ENCODE peak calls at places on chromosomes 4 and X, in four cellular contexts. One of them, this sample, is unnamed. For H3K27me3, the result is how much of the 10 kb centered on the place peaks cover.

GRCh38 chr4:34138385-34138784 is 2105.9 kb downstream of the ARAP2 start:
- DNase-seq in DND-41: no peak
- DNase-seq in stomach: no peak
- DNase-seq in H1: no peak
- DNase-seq in this sample: no peak

GRCh38 chr4:6763330-6763851 is 19.1 kb upstream of the KIAA0232 start:
- DNase-seq in stomach: no peak
- DNase-seq in DND-41: no peak
- DNase-seq in H1: no peak
- DNase-seq in this sample: no peak

GRCh38 chrX:105658136-105658535 is 164.2 kb upstream of the NRK start:
- DNase-seq in H1: no peak
- DNase-seq in DND-41: no peak
- DNase-seq in stomach: no peak
- DNase-seq in this sample: no peak

GRCh38 chr4:127047930-127048329 is 584.8 kb upstream of the INTU start:
- DNase-seq in H1: no peak
- DNase-seq in stomach: no peak
- DNase-seq in DND-41: no peak
- DNase-seq in this sample: no peak

GRCh38 chr4:153176938-153177337 is 27.3 kb upstream of the TRIM2 start:
- DNase-seq in stomach: no peak
- DNase-seq in H1: no peak
- DNase-seq in DND-41: no peak
- DNase-seq in this sample: no peak

GRCh38 chrX:1463581-1464281 is 11.0 kb upstream of the ASMTL start:
- DNase-seq in DND-41: peak
- DNase-seq in H1: peak
- DNase-seq in stomach: no peak
- DNase-seq in this sample: no peak

GRCh38 chrX:43218198-43218597 is 437.9 kb upstream of the MAOA start:
- DNase-seq in stomach: no peak
- DNase-seq in H1: no peak
- DNase-seq in DND-41: no peak
- DNase-seq in this sample: no peak

GRCh38 chrX:119266364-119266995 is 30.4 kb downstream of the PGRMC1 start:
- DNase-seq in H1: no peak
- DNase-seq in stomach: no peak
- DNase-seq in DND-41: peak
- DNase-seq in this sample: no peak

GRCh38 chr4:18366762-18367358 is 345.3 kb upstream of the LCORL start:
- DNase-seq in stomach: no peak
- DNase-seq in DND-41: peak
- DNase-seq in H1: no peak
- DNase-seq in this sample: no peak

GRCh38 chr4:137310593-137311490 is 221.5 kb downstream of the PCDH18 start:
- DNase-seq in DND-41: no peak
- DNase-seq in stomach: no peak
- DNase-seq in H1: no peak
- DNase-seq in this sample: peak

GRCh38 chr4:141169391-141169790 is 36.1 kb upstream of the RNF150 start:
- DNase-seq in H1: no peak
- DNase-seq in stomach: no peak
- DNase-seq in DND-41: no peak
- DNase-seq in this sample: no peak

GRCh38 chrX:261858-262390 is 19.3 kb upstream of the PLCXD1 start:
- DNase-seq in DND-41: no peak
- DNase-seq in stomach: no peak
- DNase-seq in H1: no peak
- DNase-seq in this sample: no peak

GRCh38 chrX:41779058-41779564 is 55.1 kb downstream of the GPR82 start:
- DNase-seq in DND-41: no peak
- DNase-seq in H1: no peak
- DNase-seq in stomach: no peak
- DNase-seq in this sample: peak

GRCh38 chr4:56803473-56803872 is 18.0 kb downstream of the SPINK2 start:
- DNase-seq in DND-41: peak
- DNase-seq in H1: no peak
- DNase-seq in stomach: no peak
- DNase-seq in this sample: no peak

GRCh38 chr4:188781655-188782054 is 642.4 kb downstream of the TRIML1 start:
- DNase-seq in H1: no peak
- DNase-seq in DND-41: no peak
- DNase-seq in stomach: peak
- DNase-seq in this sample: no peak

GRCh38 chrX:41022579-41022978 is 62.7 kb upstream of the USP9X start:
- DNase-seq in stomach: no peak
- DNase-seq in H1: no peak
- DNase-seq in DND-41: no peak
- DNase-seq in this sample: no peak

GRCh38 chr4:169956441-169956840 is 69.8 kb downstream of the MFAP3L start:
- DNase-seq in H1: no peak
- DNase-seq in stomach: no peak
- DNase-seq in DND-41: no peak
- DNase-seq in this sample: no peak

GRCh38 chr4:98289375-98289774 is 28.2 kb downstream of the RAP1GDS1 start:
- DNase-seq in stomach: no peak
- DNase-seq in H1: no peak
- DNase-seq in DND-41: no peak
- DNase-seq in this sample: no peak

GRCh38 chr4:187664011-187664410 is 331.6 kb upstream of the ZFP42 start:
- DNase-seq in DND-41: no peak
- DNase-seq in H1: no peak
- DNase-seq in stomach: no peak
- DNase-seq in this sample: no peak

GRCh38 chr4:88705223-88705622 is 7.6 kb upstream of the NAP1L5 start:
- DNase-seq in H1: no peak
- DNase-seq in DND-41: no peak
- DNase-seq in stomach: no peak
- DNase-seq in this sample: no peak

GRCh38 chrX:155544886-155545285 is 67.9 kb downstream of the TMLHE start:
- DNase-seq in H1: no peak
- DNase-seq in DND-41: no peak
- DNase-seq in stomach: no peak
- DNase-seq in this sample: no peak

GRCh38 chr4:48756689-48757220 is 23.3 kb downstream of the FRYL start:
- DNase-seq in DND-41: no peak
- DNase-seq in stomach: no peak
- DNase-seq in H1: no peak
- DNase-seq in this sample: no peak

DNA sequence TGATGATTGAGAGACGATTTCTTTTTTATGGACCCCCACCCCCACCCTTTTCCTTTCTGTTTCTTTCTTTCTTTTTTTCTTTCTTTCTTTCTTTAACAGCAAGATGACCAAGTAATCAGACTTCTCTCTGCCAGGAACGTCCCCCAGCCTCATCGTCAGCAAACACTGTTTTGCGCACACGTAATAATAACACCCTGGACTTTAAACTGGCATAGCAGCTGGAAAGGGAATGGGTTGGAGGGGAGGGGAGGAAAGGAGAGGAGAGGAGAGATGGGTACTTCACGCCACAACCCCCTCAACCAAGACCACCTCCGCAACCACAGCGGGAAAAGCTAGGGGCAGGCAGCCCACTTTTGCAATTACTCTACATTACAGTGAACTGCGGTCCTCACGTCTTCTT is 1.1 kb downstream of the GABRA2 start:
- DNase-seq in stomach: no peak
- DNase-seq in H1: peak
- DNase-seq in DND-41: no peak
- DNase-seq in this sample: no peak
- H3K4me3 ChIP-seq in stomach: peak
- H3K4me3 ChIP-seq in H1: peak
- H3K4me3 ChIP-seq in DND-41: no peak
- H3K4me3 ChIP-seq in this sample: no peak

GRCh38 chr4:5460106-5460801 is 248.1 kb downstream of the EVC2 start:
- DNase-seq in H1: peak
- DNase-seq in DND-41: peak
- DNase-seq in stomach: no peak
- DNase-seq in this sample: no peak
- TF ChIP-seq CTCF in H1: peak
- TF ChIP-seq CTCF in DND-41: peak
- TF ChIP-seq CTCF in stomach: peak
- TF ChIP-seq CTCF in this sample: peak

GRCh38 chr4:8869879-8870646 is 1.6 kb downstream of the HMX1 start:
- DNase-seq in H1: peak
- DNase-seq in DND-41: no peak
- DNase-seq in stomach: no peak
- DNase-seq in this sample: no peak

GRCh38 chr4:8868321-8869001 is 3.2 kb downstream of the HMX1 start:
- DNase-seq in stomach: no peak
- DNase-seq in DND-41: no peak
- DNase-seq in H1: peak
- DNase-seq in this sample: no peak

GRCh38 chr4:8867624-8868320 is 3.9 kb downstream of the HMX1 start:
- DNase-seq in stomach: no peak
- DNase-seq in DND-41: no peak
- DNase-seq in H1: peak
- DNase-seq in this sample: no peak

GRCh38 chr4:8870647-8871416 is 807 bp downstream of the HMX1 start:
- DNase-seq in H1: peak
- DNase-seq in DND-41: no peak
- DNase-seq in stomach: no peak
- DNase-seq in this sample: no peak

GRCh38 chr4:8869002-8869878 is 2.4 kb downstream of the HMX1 start:
- DNase-seq in DND-41: no peak
- DNase-seq in H1: no peak
- DNase-seq in stomach: no peak
- DNase-seq in this sample: no peak
- H3K27me3 ChIP-seq in DND-41: under half
- H3K27me3 ChIP-seq in H1: half or more
- H3K27me3 ChIP-seq in stomach: half or more
- H3K27me3 ChIP-seq in this sample: half or more

DNA sequence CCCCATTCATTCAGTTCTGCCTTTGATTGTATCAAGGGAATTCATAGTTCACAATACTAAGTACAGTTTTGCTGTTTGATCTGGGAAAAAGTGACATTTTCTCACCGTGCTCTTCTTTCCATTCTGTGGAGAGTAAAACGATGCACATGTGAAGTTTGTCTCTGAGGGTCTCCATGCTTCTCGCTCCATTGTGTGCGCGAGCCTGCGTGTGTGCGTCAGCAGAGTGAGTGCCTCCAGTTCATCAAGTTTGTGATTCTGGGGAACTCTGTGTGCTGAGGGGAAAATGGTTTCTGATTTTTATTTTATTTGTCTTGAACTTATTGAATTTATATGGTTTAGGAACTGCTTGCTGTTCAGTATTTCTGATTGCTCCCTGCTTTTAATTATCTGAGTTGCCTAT is 2.0 kb downstream of the STK26 start:
- DNase-seq in stomach: no peak
- DNase-seq in H1: no peak
- DNase-seq in DND-41: peak
- DNase-seq in this sample: no peak
- H3K4me3 ChIP-seq in stomach: no peak
- H3K4me3 ChIP-seq in H1: peak
- H3K4me3 ChIP-seq in DND-41: peak
- H3K4me3 ChIP-seq in this sample: no peak

DNA sequence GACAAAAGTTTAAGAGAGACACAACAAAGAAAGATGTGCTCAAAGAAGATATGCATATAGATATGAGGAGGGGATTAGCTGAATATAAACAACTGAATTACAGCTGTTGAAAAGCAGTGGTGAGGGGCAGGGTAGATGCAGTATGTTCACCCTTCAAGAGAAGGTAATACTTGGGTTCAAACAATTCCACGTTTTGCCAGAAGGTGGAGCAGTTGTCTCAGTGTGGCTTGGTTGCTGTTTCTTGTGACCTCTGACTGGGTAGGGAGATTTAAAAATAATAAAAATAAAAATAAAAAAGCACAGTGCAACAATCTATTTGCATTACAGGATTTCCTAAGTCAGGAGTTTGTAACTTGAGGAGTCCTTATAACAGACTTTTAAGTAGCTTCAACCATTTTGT is 23.3 kb downstream of the PHOX2B start:
- DNase-seq in H1: peak
- DNase-seq in DND-41: no peak
- DNase-seq in stomach: no peak
- DNase-seq in this sample: no peak
- TF ChIP-seq CTCF in H1: peak
- TF ChIP-seq CTCF in DND-41: peak
- TF ChIP-seq CTCF in stomach: no peak
- TF ChIP-seq CTCF in this sample: peak

DNA sequence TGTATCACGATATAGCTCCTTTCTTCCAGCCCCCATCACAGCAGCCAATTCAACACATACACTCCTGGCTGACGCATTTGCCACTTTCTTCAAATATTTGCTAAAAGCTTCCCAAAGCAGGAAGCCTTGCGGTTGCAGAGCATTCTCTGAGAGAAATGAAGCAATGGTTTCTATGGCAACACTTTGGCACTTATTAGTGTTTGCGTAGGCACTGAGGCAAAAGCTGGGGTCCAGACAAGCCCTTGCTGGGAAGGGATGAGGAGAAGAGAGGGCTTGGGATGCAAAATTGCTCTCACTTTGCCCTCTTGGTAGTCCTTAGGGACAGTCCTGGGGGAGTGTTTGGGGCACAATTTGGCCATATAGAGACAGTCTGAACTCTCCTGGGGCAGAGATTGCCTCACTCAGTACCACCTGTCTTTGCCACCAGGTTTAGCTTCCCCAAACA is 55.0 kb upstream of the PAK3 start:
- DNase-seq in H1: no peak
- DNase-seq in stomach: no peak
- DNase-seq in DND-41: no peak
- DNase-seq in this sample: peak
- H3K27me3 ChIP-seq in H1: under half
- H3K27me3 ChIP-seq in stomach: under half
- H3K27me3 ChIP-seq in DND-41: under half
- H3K27me3 ChIP-seq in this sample: under half

GRCh38 chr4:99458911-99459447 is 23.8 kb upstream of the ADH7 start:
- DNase-seq in DND-41: no peak
- DNase-seq in H1: no peak
- DNase-seq in stomach: no peak
- DNase-seq in this sample: peak
- H3K4me3 ChIP-seq in DND-41: no peak
- H3K4me3 ChIP-seq in H1: no peak
- H3K4me3 ChIP-seq in stomach: no peak
- H3K4me3 ChIP-seq in this sample: no peak

This sample was measured in kidney epithelial cell.